ENCODE peak calls at places on chromosomes 3 and 15, in six cellular contexts. One of them, this sample, is unnamed.
A peak's percentile ranks its signal among the peaks of the same experiment; 100 is the strongest.

GRCh38 chr15:65653781-65654521 is 32.2 kb downstream of the SLC24A1 start:
- DNase-seq in aorta: no peak
- DNase-seq in AG09319: no peak
- DNase-seq in activated CD8-positive, alpha-beta memory T cell treated with anti-CD3 and anti-CD28 coated beads for 4 hours: no peak
- DNase-seq in WTC11: no peak
- DNase-seq in cardiac muscle cell: no peak
- DNase-seq in this sample: no peak

GRCh38 chr3:188349963-188350332 is 196.0 kb downstream of the LPP start:
- DNase-seq in AG09319: no peak
- DNase-seq in cardiac muscle cell: no peak
- DNase-seq in activated CD8-positive, alpha-beta memory T cell treated with anti-CD3 and anti-CD28 coated beads for 4 hours: no peak
- DNase-seq in aorta: no peak
- DNase-seq in WTC11: no peak
- DNase-seq in this sample: no peak

GRCh38 chr3:37872413-37873160 is 10.9 kb downstream of the CTDSPL start:
- DNase-seq in aorta: no peak
- DNase-seq in cardiac muscle cell: no peak
- DNase-seq in AG09319: no peak
- DNase-seq in activated CD8-positive, alpha-beta memory T cell treated with anti-CD3 and anti-CD28 coated beads for 4 hours: no peak
- DNase-seq in WTC11: no peak
- DNase-seq in this sample: no peak

GRCh38 chr15:71170163-71170562 is 54.9 kb downstream of the THSD4 start:
- DNase-seq in AG09319: no peak
- DNase-seq in WTC11: no peak
- DNase-seq in aorta: no peak
- DNase-seq in activated CD8-positive, alpha-beta memory T cell treated with anti-CD3 and anti-CD28 coated beads for 4 hours: no peak
- DNase-seq in cardiac muscle cell: no peak
- DNase-seq in this sample: no peak

GRCh38 chr15:64150236-64150578 is 1.3 kb upstream of the SNX22 start:
- DNase-seq in WTC11: no peak
- DNase-seq in aorta: no peak
- DNase-seq in cardiac muscle cell: peak; percentile 39
- DNase-seq in AG09319: no peak
- DNase-seq in activated CD8-positive, alpha-beta memory T cell treated with anti-CD3 and anti-CD28 coated beads for 4 hours: no peak
- DNase-seq in this sample: no peak

GRCh38 chr15:73584699-73585420 is 48.3 kb downstream of the NPTN start:
- DNase-seq in cardiac muscle cell: no peak
- DNase-seq in AG09319: no peak
- DNase-seq in aorta: no peak
- DNase-seq in WTC11: no peak
- DNase-seq in activated CD8-positive, alpha-beta memory T cell treated with anti-CD3 and anti-CD28 coated beads for 4 hours: no peak
- DNase-seq in this sample: no peak

GRCh38 chr3:139202226-139202958 is 141.4 kb upstream of the MRPS22 start:
- DNase-seq in WTC11: peak; percentile 73
- DNase-seq in cardiac muscle cell: peak; percentile 78
- DNase-seq in AG09319: no peak
- DNase-seq in activated CD8-positive, alpha-beta memory T cell treated with anti-CD3 and anti-CD28 coated beads for 4 hours: no peak
- DNase-seq in aorta: no peak
- DNase-seq in this sample: no peak

GRCh38 chr15:79602731-79603130 is 170.6 kb downstream of the MINAR1 start:
- DNase-seq in aorta: no peak
- DNase-seq in cardiac muscle cell: peak; percentile 58
- DNase-seq in AG09319: no peak
- DNase-seq in WTC11: no peak
- DNase-seq in activated CD8-positive, alpha-beta memory T cell treated with anti-CD3 and anti-CD28 coated beads for 4 hours: no peak
- DNase-seq in this sample: no peak

GRCh38 chr15:67803996-67804843 is 21.1 kb upstream of the SKOR1 start:
- DNase-seq in activated CD8-positive, alpha-beta memory T cell treated with anti-CD3 and anti-CD28 coated beads for 4 hours: no peak
- DNase-seq in cardiac muscle cell: no peak
- DNase-seq in aorta: no peak
- DNase-seq in AG09319: no peak
- DNase-seq in WTC11: peak; percentile 73
- DNase-seq in this sample: no peak

GRCh38 chr3:61955483-61955882 is 394.1 kb downstream of the PTPRG start:
- DNase-seq in WTC11: no peak
- DNase-seq in cardiac muscle cell: no peak
- DNase-seq in aorta: no peak
- DNase-seq in AG09319: no peak
- DNase-seq in activated CD8-positive, alpha-beta memory T cell treated with anti-CD3 and anti-CD28 coated beads for 4 hours: no peak
- DNase-seq in this sample: no peak

GRCh38 chr3:10560060-10560861 is 54.9 kb upstream of the ATP2B2 start:
- DNase-seq in WTC11: no peak
- DNase-seq in AG09319: no peak
- DNase-seq in activated CD8-positive, alpha-beta memory T cell treated with anti-CD3 and anti-CD28 coated beads for 4 hours: no peak
- DNase-seq in cardiac muscle cell: no peak
- DNase-seq in aorta: no peak
- DNase-seq in this sample: no peak

GRCh38 chr15:34064443-34064842 is 25.4 kb upstream of the AVEN start:
- DNase-seq in WTC11: no peak
- DNase-seq in aorta: no peak
- DNase-seq in cardiac muscle cell: no peak
- DNase-seq in AG09319: no peak
- DNase-seq in activated CD8-positive, alpha-beta memory T cell treated with anti-CD3 and anti-CD28 coated beads for 4 hours: no peak
- DNase-seq in this sample: no peak

GRCh38 chr15:80142646-80143045 is 10.2 kb upstream of the FAH start:
- DNase-seq in activated CD8-positive, alpha-beta memory T cell treated with anti-CD3 and anti-CD28 coated beads for 4 hours: no peak
- DNase-seq in AG09319: no peak
- DNase-seq in WTC11: no peak
- DNase-seq in aorta: no peak
- DNase-seq in cardiac muscle cell: no peak
- DNase-seq in this sample: no peak